ENCODE peak calls at places on chromosomes 4 and X, in nine cellular contexts. One of them, this sample, is unnamed.

GRCh38 chr4:47213106-47213505 is 181.7 kb downstream of the GABRB1 start:
- DNase-seq in cardiac muscle cell: peak
- DNase-seq in CD8-positive, alpha-beta memory T cell: no peak
- DNase-seq in WERI-Rb-1: no peak
- DNase-seq in brain microvascular endothelial cell: no peak
- DNase-seq in iPS DF 6.9: no peak
- DNase-seq in neural progenitor cell: no peak
- DNase-seq in endodermal cell: no peak
- DNase-seq in GM23248: no peak
- DNase-seq in this sample: no peak

GRCh38 chrX:100263650-100264049 is 146.4 kb downstream of the PCDH19 start:
- DNase-seq in cardiac muscle cell: no peak
- DNase-seq in CD8-positive, alpha-beta memory T cell: no peak
- DNase-seq in WERI-Rb-1: no peak
- DNase-seq in brain microvascular endothelial cell: no peak
- DNase-seq in iPS DF 6.9: no peak
- DNase-seq in neural progenitor cell: no peak
- DNase-seq in endodermal cell: no peak
- DNase-seq in GM23248: peak
- DNase-seq in this sample: no peak

GRCh38 chr4:79576480-79576803 is 168.4 kb upstream of the GK2 start:
- DNase-seq in cardiac muscle cell: peak
- DNase-seq in CD8-positive, alpha-beta memory T cell: no peak
- DNase-seq in WERI-Rb-1: peak
- DNase-seq in brain microvascular endothelial cell: peak
- DNase-seq in iPS DF 6.9: no peak
- DNase-seq in neural progenitor cell: peak
- DNase-seq in endodermal cell: no peak
- DNase-seq in GM23248: peak
- DNase-seq in this sample: no peak

GRCh38 chr4:137627938-137628460 is 95.7 kb upstream of the PCDH18 start:
- DNase-seq in cardiac muscle cell: no peak
- DNase-seq in CD8-positive, alpha-beta memory T cell: no peak
- DNase-seq in WERI-Rb-1: no peak
- DNase-seq in brain microvascular endothelial cell: no peak
- DNase-seq in iPS DF 6.9: no peak
- DNase-seq in neural progenitor cell: no peak
- DNase-seq in endodermal cell: no peak
- DNase-seq in GM23248: no peak
- DNase-seq in this sample: no peak

GRCh38 chr4:151418385-151418784 is 9.4 kb downstream of the FHIP1A start:
- DNase-seq in cardiac muscle cell: peak
- DNase-seq in CD8-positive, alpha-beta memory T cell: no peak
- DNase-seq in WERI-Rb-1: no peak
- DNase-seq in brain microvascular endothelial cell: peak
- DNase-seq in iPS DF 6.9: no peak
- DNase-seq in neural progenitor cell: no peak
- DNase-seq in endodermal cell: no peak
- DNase-seq in GM23248: peak
- DNase-seq in this sample: no peak

GRCh38 chrX:150406559-150406958 is 43.4 kb downstream of the MAMLD1 start:
- DNase-seq in cardiac muscle cell: no peak
- DNase-seq in CD8-positive, alpha-beta memory T cell: no peak
- DNase-seq in WERI-Rb-1: no peak
- DNase-seq in brain microvascular endothelial cell: no peak
- DNase-seq in iPS DF 6.9: no peak
- DNase-seq in neural progenitor cell: no peak
- DNase-seq in endodermal cell: no peak
- DNase-seq in GM23248: no peak
- DNase-seq in this sample: no peak

GRCh38 chr4:30839583-30840520 is 119.7 kb downstream of the PCDH7 start:
- DNase-seq in cardiac muscle cell: peak
- DNase-seq in CD8-positive, alpha-beta memory T cell: no peak
- DNase-seq in WERI-Rb-1: no peak
- DNase-seq in brain microvascular endothelial cell: peak
- DNase-seq in iPS DF 6.9: no peak
- DNase-seq in neural progenitor cell: no peak
- DNase-seq in endodermal cell: no peak
- DNase-seq in GM23248: no peak
- DNase-seq in this sample: no peak

GRCh38 chr4:139655116-139655515 is 10.5 kb upstream of the MGST2 start:
- DNase-seq in cardiac muscle cell: peak
- DNase-seq in CD8-positive, alpha-beta memory T cell: no peak
- DNase-seq in WERI-Rb-1: peak
- DNase-seq in brain microvascular endothelial cell: peak
- DNase-seq in iPS DF 6.9: no peak
- DNase-seq in neural progenitor cell: peak
- DNase-seq in endodermal cell: no peak
- DNase-seq in GM23248: peak
- DNase-seq in this sample: no peak

GRCh38 chr4:36351082-36351666 is 69.8 kb downstream of the DTHD1 start:
- DNase-seq in cardiac muscle cell: peak
- DNase-seq in CD8-positive, alpha-beta memory T cell: peak
- DNase-seq in WERI-Rb-1: peak
- DNase-seq in brain microvascular endothelial cell: peak
- DNase-seq in iPS DF 6.9: peak
- DNase-seq in neural progenitor cell: peak
- DNase-seq in endodermal cell: peak
- DNase-seq in GM23248: peak
- DNase-seq in this sample: peak

GRCh38 chrX:78548012-78548411 is 111.1 kb downstream of the RTL3 start:
- DNase-seq in cardiac muscle cell: no peak
- DNase-seq in CD8-positive, alpha-beta memory T cell: no peak
- DNase-seq in WERI-Rb-1: no peak
- DNase-seq in brain microvascular endothelial cell: no peak
- DNase-seq in iPS DF 6.9: no peak
- DNase-seq in neural progenitor cell: no peak
- DNase-seq in endodermal cell: no peak
- DNase-seq in GM23248: peak
- DNase-seq in this sample: no peak

GRCh38 chrX:17550011-17550410 is 175.0 kb downstream of the NHS start:
- DNase-seq in cardiac muscle cell: no peak
- DNase-seq in CD8-positive, alpha-beta memory T cell: no peak
- DNase-seq in WERI-Rb-1: no peak
- DNase-seq in brain microvascular endothelial cell: no peak
- DNase-seq in iPS DF 6.9: no peak
- DNase-seq in neural progenitor cell: no peak
- DNase-seq in endodermal cell: no peak
- DNase-seq in GM23248: no peak
- DNase-seq in this sample: no peak

GRCh38 chrX:17544831-17545230 is 169.8 kb downstream of the NHS start:
- DNase-seq in cardiac muscle cell: no peak
- DNase-seq in CD8-positive, alpha-beta memory T cell: no peak
- DNase-seq in WERI-Rb-1: no peak
- DNase-seq in brain microvascular endothelial cell: no peak
- DNase-seq in iPS DF 6.9: no peak
- DNase-seq in neural progenitor cell: no peak
- DNase-seq in endodermal cell: no peak
- DNase-seq in GM23248: no peak
- DNase-seq in this sample: no peak

GRCh38 chrX:17547658-17548057 is 172.7 kb downstream of the NHS start:
- DNase-seq in cardiac muscle cell: peak
- DNase-seq in CD8-positive, alpha-beta memory T cell: no peak
- DNase-seq in WERI-Rb-1: no peak
- DNase-seq in brain microvascular endothelial cell: peak
- DNase-seq in iPS DF 6.9: no peak
- DNase-seq in neural progenitor cell: no peak
- DNase-seq in endodermal cell: no peak
- DNase-seq in GM23248: peak
- DNase-seq in this sample: peak

GRCh38 chrX:17549005-17549685 is 174.1 kb downstream of the NHS start:
- DNase-seq in cardiac muscle cell: no peak
- DNase-seq in CD8-positive, alpha-beta memory T cell: no peak
- DNase-seq in WERI-Rb-1: no peak
- DNase-seq in brain microvascular endothelial cell: no peak
- DNase-seq in iPS DF 6.9: no peak
- DNase-seq in neural progenitor cell: peak
- DNase-seq in endodermal cell: peak
- DNase-seq in GM23248: no peak
- DNase-seq in this sample: no peak

GRCh38 chrX:17546356-17546755 is 171.4 kb downstream of the NHS start:
- DNase-seq in cardiac muscle cell: no peak
- DNase-seq in CD8-positive, alpha-beta memory T cell: no peak
- DNase-seq in WERI-Rb-1: no peak
- DNase-seq in brain microvascular endothelial cell: no peak
- DNase-seq in iPS DF 6.9: no peak
- DNase-seq in neural progenitor cell: no peak
- DNase-seq in endodermal cell: no peak
- DNase-seq in GM23248: no peak
- DNase-seq in this sample: no peak
- H3K27ac ChIP-seq in cardiac muscle cell: no peak
- H3K27ac ChIP-seq in CD8-positive, alpha-beta memory T cell: no peak
- H3K27ac ChIP-seq in WERI-Rb-1: no peak
- H3K27ac ChIP-seq in brain microvascular endothelial cell: no peak
- H3K27ac ChIP-seq in iPS DF 6.9: no peak
- H3K27ac ChIP-seq in neural progenitor cell: no peak
- H3K27ac ChIP-seq in endodermal cell: no peak
- H3K27ac ChIP-seq in GM23248: no peak
- H3K27ac ChIP-seq in this sample: no peak

GRCh38 chr4:56321246-56321645 is 66.0 kb downstream of the AASDH start:
- DNase-seq in cardiac muscle cell: peak
- DNase-seq in CD8-positive, alpha-beta memory T cell: no peak
- DNase-seq in WERI-Rb-1: no peak
- DNase-seq in brain microvascular endothelial cell: no peak
- DNase-seq in iPS DF 6.9: no peak
- DNase-seq in neural progenitor cell: no peak
- DNase-seq in endodermal cell: no peak
- DNase-seq in GM23248: peak
- DNase-seq in this sample: no peak

GRCh38 chr4:56323386-56323785 is 63.9 kb downstream of the AASDH start:
- DNase-seq in cardiac muscle cell: no peak
- DNase-seq in CD8-positive, alpha-beta memory T cell: no peak
- DNase-seq in WERI-Rb-1: no peak
- DNase-seq in brain microvascular endothelial cell: no peak
- DNase-seq in iPS DF 6.9: no peak
- DNase-seq in neural progenitor cell: no peak
- DNase-seq in endodermal cell: no peak
- DNase-seq in GM23248: no peak
- DNase-seq in this sample: no peak

GRCh38 chr4:56316011-56316650 is 71.2 kb downstream of the AASDH start:
- DNase-seq in cardiac muscle cell: no peak
- DNase-seq in CD8-positive, alpha-beta memory T cell: no peak
- DNase-seq in WERI-Rb-1: no peak
- DNase-seq in brain microvascular endothelial cell: no peak
- DNase-seq in iPS DF 6.9: no peak
- DNase-seq in neural progenitor cell: no peak
- DNase-seq in endodermal cell: no peak
- DNase-seq in GM23248: no peak
- DNase-seq in this sample: no peak

GRCh38 chr4:56324011-56324610 is 63.2 kb downstream of the AASDH start:
- DNase-seq in cardiac muscle cell: no peak
- DNase-seq in CD8-positive, alpha-beta memory T cell: no peak
- DNase-seq in WERI-Rb-1: no peak
- DNase-seq in brain microvascular endothelial cell: no peak
- DNase-seq in iPS DF 6.9: no peak
- DNase-seq in neural progenitor cell: no peak
- DNase-seq in endodermal cell: peak
- DNase-seq in GM23248: no peak
- DNase-seq in this sample: no peak

GRCh38 chr4:56320293-56320692 is 67.0 kb downstream of the AASDH start:
- DNase-seq in cardiac muscle cell: peak
- DNase-seq in CD8-positive, alpha-beta memory T cell: no peak
- DNase-seq in WERI-Rb-1: no peak
- DNase-seq in brain microvascular endothelial cell: no peak
- DNase-seq in iPS DF 6.9: no peak
- DNase-seq in neural progenitor cell: no peak
- DNase-seq in endodermal cell: no peak
- DNase-seq in GM23248: peak
- DNase-seq in this sample: no peak
- H3K27ac ChIP-seq in cardiac muscle cell: no peak
- H3K27ac ChIP-seq in CD8-positive, alpha-beta memory T cell: no peak
- H3K27ac ChIP-seq in WERI-Rb-1: no peak
- H3K27ac ChIP-seq in brain microvascular endothelial cell: no peak
- H3K27ac ChIP-seq in iPS DF 6.9: no peak
- H3K27ac ChIP-seq in neural progenitor cell: no peak
- H3K27ac ChIP-seq in endodermal cell: no peak
- H3K27ac ChIP-seq in GM23248: no peak
- H3K27ac ChIP-seq in this sample: no peak

DNA sequence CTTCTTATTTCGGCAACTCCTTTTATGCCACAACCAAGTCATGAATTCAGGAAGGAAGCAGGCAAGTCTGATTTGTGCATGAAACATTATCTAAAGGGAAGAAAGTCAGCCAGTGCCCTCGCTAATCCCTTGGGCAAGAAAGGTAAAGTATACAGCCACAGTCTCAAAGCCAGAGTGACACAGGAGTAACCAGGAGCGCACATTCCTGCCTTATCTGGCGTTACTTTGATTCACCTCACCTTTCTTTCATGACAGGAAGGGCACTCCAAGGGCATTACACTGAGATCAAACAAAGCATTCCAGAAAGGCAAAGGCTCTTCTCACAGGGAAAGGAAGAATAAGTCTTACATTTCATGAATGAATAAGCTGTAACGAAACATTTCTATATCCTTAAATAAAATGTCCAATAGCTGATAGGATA is 38.8 kb downstream of the FAT1 start:
- DNase-seq in cardiac muscle cell: no peak
- DNase-seq in CD8-positive, alpha-beta memory T cell: no peak
- DNase-seq in WERI-Rb-1: no peak
- DNase-seq in brain microvascular endothelial cell: no peak
- DNase-seq in iPS DF 6.9: no peak
- DNase-seq in neural progenitor cell: peak
- DNase-seq in endodermal cell: peak
- DNase-seq in GM23248: no peak
- DNase-seq in this sample: no peak
- H3K27ac ChIP-seq in cardiac muscle cell: peak
- H3K27ac ChIP-seq in CD8-positive, alpha-beta memory T cell: no peak
- H3K27ac ChIP-seq in WERI-Rb-1: no peak
- H3K27ac ChIP-seq in brain microvascular endothelial cell: peak
- H3K27ac ChIP-seq in iPS DF 6.9: no peak
- H3K27ac ChIP-seq in neural progenitor cell: no peak
- H3K27ac ChIP-seq in endodermal cell: no peak
- H3K27ac ChIP-seq in GM23248: peak
- H3K27ac ChIP-seq in this sample: no peak

GRCh38 chr4:188110741-188111458 is 1.5 kb upstream of the TRIML2 start:
- DNase-seq in cardiac muscle cell: no peak
- DNase-seq in CD8-positive, alpha-beta memory T cell: no peak
- DNase-seq in WERI-Rb-1: no peak
- DNase-seq in brain microvascular endothelial cell: peak
- DNase-seq in iPS DF 6.9: no peak
- DNase-seq in neural progenitor cell: no peak
- DNase-seq in endodermal cell: no peak
- DNase-seq in GM23248: no peak
- DNase-seq in this sample: no peak

GRCh38 chr4:188106454-188106853 is 2.9 kb downstream of the TRIML2 start:
- DNase-seq in cardiac muscle cell: no peak
- DNase-seq in CD8-positive, alpha-beta memory T cell: no peak
- DNase-seq in WERI-Rb-1: no peak
- DNase-seq in brain microvascular endothelial cell: no peak
- DNase-seq in iPS DF 6.9: no peak
- DNase-seq in neural progenitor cell: no peak
- DNase-seq in endodermal cell: no peak
- DNase-seq in GM23248: no peak
- DNase-seq in this sample: no peak

GRCh38 chr4:188107931-188108843 is 1.2 kb downstream of the TRIML2 start:
- DNase-seq in cardiac muscle cell: no peak
- DNase-seq in CD8-positive, alpha-beta memory T cell: no peak
- DNase-seq in WERI-Rb-1: no peak
- DNase-seq in brain microvascular endothelial cell: peak
- DNase-seq in iPS DF 6.9: peak
- DNase-seq in neural progenitor cell: peak
- DNase-seq in endodermal cell: peak
- DNase-seq in GM23248: peak
- DNase-seq in this sample: no peak

GRCh38 chr4:188110036-188110435 is 633 bp upstream of the TRIML2 start:
- DNase-seq in cardiac muscle cell: no peak
- DNase-seq in CD8-positive, alpha-beta memory T cell: no peak
- DNase-seq in WERI-Rb-1: no peak
- DNase-seq in brain microvascular endothelial cell: no peak
- DNase-seq in iPS DF 6.9: no peak
- DNase-seq in neural progenitor cell: no peak
- DNase-seq in endodermal cell: no peak
- DNase-seq in GM23248: no peak
- DNase-seq in this sample: no peak

GRCh38 chr4:188109157-188109755 is at the start of gene TRIML2:
- DNase-seq in cardiac muscle cell: no peak
- DNase-seq in CD8-positive, alpha-beta memory T cell: no peak
- DNase-seq in WERI-Rb-1: no peak
- DNase-seq in brain microvascular endothelial cell: no peak
- DNase-seq in iPS DF 6.9: no peak
- DNase-seq in neural progenitor cell: no peak
- DNase-seq in endodermal cell: peak
- DNase-seq in GM23248: no peak
- DNase-seq in this sample: no peak
- H3K27ac ChIP-seq in cardiac muscle cell: no peak
- H3K27ac ChIP-seq in CD8-positive, alpha-beta memory T cell: no peak
- H3K27ac ChIP-seq in WERI-Rb-1: no peak
- H3K27ac ChIP-seq in brain microvascular endothelial cell: no peak
- H3K27ac ChIP-seq in iPS DF 6.9: peak
- H3K27ac ChIP-seq in neural progenitor cell: no peak
- H3K27ac ChIP-seq in endodermal cell: no peak
- H3K27ac ChIP-seq in GM23248: no peak
- H3K27ac ChIP-seq in this sample: no peak

This sample was measured in right lobe of liver.